ENCODE peak calls at places on chromosomes 6 and 20, in four cellular contexts. M is GM23248, U is NCI-H2081, N is uterus. W is an unnamed sample.

GRCh38 chr6:30885999-30886896 is 1.9 kb downstream of the DDR1 start:
- DNase-seq in M (peak), U (peak), N (peak), W (no peak)

GRCh38 chr6:28693033-28693750 is 167.5 kb downstream of the GPX5 start:
- DNase-seq in M (peak), U (no peak), N (no peak), W (peak)

GRCh38 chr6:43368517-43369160 is 808 bp downstream of the ZNF318 start:
- DNase-seq in M (peak), U (no peak), N (peak), W (no peak)

GRCh38 chr20:13681248-13682125 is 42.8 kb upstream of the TASP1 start:
- DNase-seq in M (no peak), U (no peak), N (no peak), W (no peak)

GRCh38 chr6:139395891-139396299 is 21.4 kb upstream of the CITED2 start:
- DNase-seq in M (no peak), U (no peak), N (no peak), W (no peak)

GRCh38 chr6:12403201-12403826 is 113.2 kb downstream of the EDN1 start:
- DNase-seq in M (peak), U (no peak), N (no peak), W (no peak)

GRCh38 chr20:41702647-41703046 is 84.5 kb upstream of the CHD6 start:
- DNase-seq in M (no peak), U (no peak), N (no peak), W (no peak)

GRCh38 chr6:168158280-168158979 is 79.4 kb upstream of the FRMD1 start:
- DNase-seq in M (peak), U (no peak), N (no peak), W (no peak)

GRCh38 chr20:8461186-8461585 is 329.1 kb downstream of the PLCB1 start:
- DNase-seq in M (no peak), U (no peak), N (no peak), W (no peak)

GRCh38 chr20:5510446-5510845 is 193.7 kb upstream of the PROKR2 start:
- DNase-seq in M (peak), U (no peak), N (no peak), W (no peak)

W was measured in DMS 273 treated with DMSO at 0.1 percent for 48 hours.